ENCODE peak calls at places on chromosomes 2 and 18, in eight cellular contexts. G is spleen; X is left ventricle myocardium inferior; V is CD4-positive, CD25-positive, alpha-beta regulatory T cell; C is lower lobe of right lung; F is H9; R is right atrium auricular region; W is tibial artery. T is an unnamed sample. For H3K27me3 and H3K9me3, the result is how much of the 10 kb centered on the place peaks cover.

GRCh38 chr2:191677091-191677645 is 768 bp upstream of the NABP1 start:
- DNase-seq in F (no peak), V (peak), G (no peak), X (no peak), W (no peak), C (peak), R (peak), T (peak)

GRCh38 chr18:72543362-72544055 is 633 bp downstream of the CBLN2 start:
- DNase-seq in G (no peak), V (no peak), C (no peak), X (no peak), W (no peak), F (peak), R (no peak), T (no peak)

GRCh38 chr2:26495705-26496271 is 17.9 kb upstream of the OTOF start:
- DNase-seq in V (no peak), F (peak), R (no peak), G (peak), X (no peak), C (no peak), W (no peak), T (no peak)

GRCh38 chr2:96119389-96119751 is 3.0 kb upstream of the ADRA2B start:
- DNase-seq in X (peak), V (no peak), R (no peak), F (no peak), W (no peak), G (peak), C (no peak), T (no peak)

GRCh38 chr2:136658201-136658600 is 107.1 kb upstream of the THSD7B start:
- DNase-seq in C (no peak), W (no peak), X (no peak), G (no peak), R (no peak), F (no peak), V (no peak), T (no peak)

GRCh38 chr2:47195149-47195548 is 40.0 kb upstream of the STPG4 start:
- DNase-seq in R (no peak), W (no peak), F (no peak), C (no peak), G (no peak), V (no peak), X (no peak), T (no peak)

GRCh38 chr2:45857848-45858520 is 206.5 kb downstream of the PRKCE start:
- DNase-seq in F (no peak), W (no peak), G (no peak), V (no peak), C (no peak), R (no peak), X (no peak), T (no peak)

GRCh38 chr18:57581301-57581934 is 5.1 kb downstream of the FECH start:
- DNase-seq in V (no peak), C (no peak), X (no peak), G (no peak), F (no peak), R (no peak), W (no peak), T (peak)

GRCh38 chr2:45957533-45958227 is 306.2 kb downstream of the PRKCE start:
- DNase-seq in F (no peak), C (no peak), W (no peak), R (no peak), V (no peak), X (no peak), G (no peak), T (no peak)

GRCh38 chr2:240329116-240329665 is 106.3 kb upstream of the GPC1 start:
- DNase-seq in G (no peak), V (no peak), R (no peak), F (no peak), X (no peak), C (no peak), W (no peak), T (no peak)

GRCh38 chr2:128315122-128315828 is 3.4 kb downstream of the HS6ST1 start:
- DNase-seq in R (peak), W (peak), X (peak), G (no peak), C (peak), F (peak), V (no peak), T (no peak)

GRCh38 chr2:193824474-193824873 is 1629.7 kb upstream of the TMEFF2 start:
- DNase-seq in F (no peak), W (no peak), V (no peak), G (no peak), X (no peak), C (no peak), R (no peak), T (no peak)

GRCh38 chr18:62182220-62182619 is 4.6 kb downstream of the PIGN start:
- DNase-seq in R (no peak), X (no peak), G (no peak), F (no peak), C (no peak), V (no peak), W (no peak), T (no peak)

GRCh38 chr2:60366178-60366577 is 187.3 kb downstream of the BCL11A start:
- DNase-seq in F (peak), C (peak), W (no peak), X (no peak), V (no peak), R (no peak), G (no peak), T (no peak)

GRCh38 chr2:197211881-197212342 is 98.7 kb downstream of the ANKRD44 start:
- DNase-seq in R (no peak), F (no peak), G (no peak), X (no peak), C (no peak), W (no peak), V (no peak), T (no peak)

GRCh38 chr2:38526195-38526594 is 76.5 kb downstream of the HNRNPLL start:
- DNase-seq in R (no peak), G (no peak), X (no peak), W (no peak), C (no peak), V (no peak), F (no peak), T (no peak)

GRCh38 chr2:201349601-201350000 is 7.5 kb downstream of the FLACC1 start:
- DNase-seq in W (no peak), G (no peak), C (no peak), V (no peak), F (no peak), X (no peak), R (no peak), T (no peak)
- H3K27me3 ChIP-seq in W (under half), G (under half), C (under half), V (under half), F (under half), X (under half), R (under half), T (under half)

GRCh38 chr2:172230301-172230700 is 127.6 kb upstream of the DLX2 start:
- DNase-seq in V (no peak), X (no peak), W (no peak), G (no peak), F (no peak), R (no peak), C (no peak), T (no peak)

GRCh38 chr2:172227719-172228118 is 125.0 kb upstream of the DLX2 start:
- DNase-seq in X (no peak), G (no peak), R (no peak), C (no peak), V (no peak), W (no peak), F (no peak), T (no peak)

GRCh38 chr2:172230783-172231446 is 128.2 kb upstream of the DLX2 start:
- DNase-seq in G (no peak), W (no peak), R (no peak), C (no peak), V (no peak), F (peak), X (no peak), T (no peak)

GRCh38 chr2:172228177-172228785 is 125.6 kb upstream of the DLX2 start:
- DNase-seq in G (no peak), V (no peak), W (no peak), F (no peak), C (no peak), R (no peak), X (no peak), T (no peak)

DNA sequence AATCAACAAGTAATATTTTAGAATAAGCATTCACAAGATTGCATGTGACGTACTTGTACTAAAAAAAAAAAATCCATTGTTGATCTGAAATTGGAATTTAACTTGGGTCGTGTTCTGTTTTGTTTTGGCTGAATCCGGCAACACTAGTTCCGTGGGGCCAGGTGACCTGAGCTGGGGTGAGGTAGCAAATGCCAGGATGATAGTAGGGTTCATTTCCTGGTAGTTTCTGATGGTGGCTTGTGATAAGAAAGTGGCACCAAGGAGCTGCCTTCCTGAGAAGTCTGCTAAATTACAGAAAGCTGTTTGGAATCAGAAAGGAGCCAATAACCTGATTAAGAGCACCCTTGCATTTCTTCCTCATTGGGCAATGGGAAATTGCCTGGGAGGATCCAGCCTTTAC is 126.4 kb upstream of the DLX2 start:
- DNase-seq in V (no peak), C (no peak), R (no peak), W (no peak), G (no peak), F (no peak), X (no peak), T (peak)
- H3K27ac ChIP-seq in V (no peak), C (no peak), R (no peak), W (no peak), G (no peak), F (no peak), X (no peak), T (peak)

GRCh38 chr2:31694444-31694843 is 113.7 kb upstream of the SRD5A2 start:
- DNase-seq in X (no peak), V (no peak), R (no peak), W (no peak), F (no peak), G (no peak), C (no peak), T (no peak)
- H3K9me3 ChIP-seq in X (half or more), V (half or more), R (half or more), W (half or more), F (half or more), G (half or more), C (under half), T (under half)

GRCh38 chr2:238972146-238972445 is 124.2 kb downstream of the TWIST2 start:
- DNase-seq in C (no peak), W (peak), G (no peak), R (no peak), X (no peak), F (no peak), V (no peak), T (no peak)

GRCh38 chr2:238974061-238974460 is 126.2 kb downstream of the TWIST2 start:
- DNase-seq in G (no peak), C (no peak), F (no peak), W (no peak), X (no peak), V (no peak), R (no peak), T (no peak)

GRCh38 chr2:238975408-238975807 is 127.5 kb downstream of the TWIST2 start:
- DNase-seq in F (no peak), X (no peak), R (no peak), V (no peak), C (no peak), G (no peak), W (no peak), T (no peak)

GRCh38 chr2:238973038-238973772 is 125.3 kb downstream of the TWIST2 start:
- DNase-seq in R (no peak), F (no peak), G (no peak), X (no peak), C (no peak), W (peak), V (no peak), T (no peak)

GRCh38 chr2:238974510-238975166 is 126.8 kb downstream of the TWIST2 start:
- DNase-seq in X (no peak), W (peak), C (no peak), G (no peak), R (peak), F (peak), V (no peak), T (no peak)
- H3K27me3 ChIP-seq in X (under half), W (under half), C (under half), G (under half), R (under half), F (under half), V (under half), T (under half)

DNA sequence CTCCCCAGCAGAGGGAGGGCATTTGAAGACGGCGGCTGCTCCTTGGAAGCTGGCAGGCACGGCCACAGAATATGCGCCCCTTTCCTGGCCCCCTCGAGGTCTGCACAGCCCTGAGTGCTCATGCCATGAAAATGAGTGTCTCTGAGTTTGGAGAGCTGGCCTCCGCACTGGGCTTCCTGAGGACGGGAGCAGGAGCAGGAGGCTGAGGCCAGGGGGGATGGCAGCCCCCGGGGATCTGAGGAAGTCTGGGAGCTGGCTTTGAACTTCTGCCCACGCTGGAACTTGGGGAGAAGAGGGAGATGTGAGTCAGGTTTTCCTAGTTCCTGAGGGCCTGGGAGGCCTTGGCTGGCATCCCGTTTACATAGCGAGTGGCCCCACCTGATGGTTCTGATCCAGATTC is 47.0 kb downstream of the RRM2 start:
- DNase-seq in R (no peak), G (peak), C (no peak), W (no peak), F (no peak), V (no peak), X (no peak), T (no peak)
- H3K27ac ChIP-seq in R (no peak), G (no peak), C (no peak), W (no peak), F (no peak), V (no peak), X (no peak), T (no peak)

DNA sequence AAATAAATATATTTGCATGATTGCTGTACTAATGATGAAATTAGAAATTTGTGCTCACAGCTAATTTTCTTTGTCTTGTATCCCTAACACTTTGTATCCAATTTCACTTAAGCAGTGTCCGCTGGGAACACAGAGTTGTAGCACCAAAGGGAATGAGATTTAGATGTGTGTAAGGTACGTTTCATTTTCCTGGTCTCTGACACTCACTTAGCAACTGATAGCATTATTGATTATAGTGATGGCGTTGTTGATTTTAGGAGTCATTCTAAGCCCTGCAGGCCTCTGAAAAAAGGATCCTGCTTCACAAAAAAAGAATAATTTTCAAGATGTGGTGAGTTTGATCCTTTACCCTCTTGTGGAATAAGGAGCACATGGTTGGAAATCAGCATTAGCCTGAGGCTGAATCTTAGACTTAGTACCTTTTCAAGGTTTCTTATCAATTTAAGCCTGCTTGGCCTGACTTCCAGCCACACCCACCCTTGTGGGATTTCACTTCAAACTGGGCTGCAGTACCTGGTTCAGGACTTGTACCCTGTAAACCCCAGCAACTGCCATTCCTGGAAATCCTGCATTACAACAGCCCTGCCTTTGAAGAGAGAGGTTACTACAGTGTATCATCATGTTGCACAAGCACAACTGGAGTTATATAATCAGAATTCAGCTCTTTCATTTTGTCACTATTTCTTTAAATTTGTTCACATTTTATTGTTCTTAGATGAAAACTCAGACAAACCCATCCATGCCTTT is 116.2 kb downstream of the RND3 start:
- DNase-seq in C (no peak), X (no peak), W (no peak), G (no peak), R (no peak), F (no peak), V (no peak), T (peak)
- H3K9me3 ChIP-seq in C (under half), X (under half), W (under half), G (under half), R (under half), F (under half), V (under half), T (under half)

DNA sequence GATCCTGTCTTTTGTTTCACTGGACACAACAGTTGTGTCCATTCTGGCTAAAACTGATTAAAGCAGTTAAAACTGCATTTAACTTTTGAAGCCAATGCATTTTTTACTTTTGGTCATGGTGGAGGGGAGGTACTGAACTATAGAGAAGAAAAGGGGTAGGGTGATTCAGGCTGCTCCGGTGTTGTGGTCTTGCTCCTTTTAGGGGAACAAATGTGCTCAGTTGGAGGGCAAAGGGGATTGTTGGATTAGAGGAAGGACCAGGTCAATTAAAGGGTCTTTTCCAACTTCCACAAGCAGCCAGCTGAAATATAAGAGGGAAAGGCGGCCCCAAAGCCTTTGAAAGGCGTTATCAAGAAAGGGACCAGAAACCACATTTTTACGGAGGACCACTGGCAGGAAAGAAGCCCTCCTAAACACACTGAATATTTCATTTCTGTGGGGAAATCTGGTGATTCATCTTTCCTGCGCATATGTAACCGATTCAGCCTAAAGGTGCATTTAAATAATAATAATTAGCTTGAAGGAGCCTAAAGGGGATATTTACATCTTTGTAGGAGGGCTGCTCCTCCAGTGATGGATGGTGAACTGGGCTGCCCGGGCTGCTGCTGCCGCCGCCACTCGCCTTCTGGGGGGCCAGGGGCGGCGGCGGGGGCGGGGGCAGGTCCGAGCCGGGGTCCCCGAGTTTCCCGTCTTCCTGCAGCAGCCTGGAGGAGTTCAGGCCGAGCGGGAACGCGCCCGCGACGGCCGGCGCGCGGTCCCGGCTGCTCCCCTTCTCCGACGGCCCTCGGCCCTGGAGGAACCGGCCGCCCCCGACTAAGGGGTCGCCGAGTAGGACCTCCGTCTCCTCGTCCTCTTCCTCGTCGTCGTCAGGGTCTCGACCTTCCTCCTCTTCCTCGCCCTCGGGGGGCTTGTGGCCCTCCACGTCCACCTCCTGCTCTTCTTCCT is 5.2 kb downstream of the SKOR2 start:
- DNase-seq in W (no peak), G (no peak), X (no peak), C (no peak), F (peak), R (no peak), V (no peak), T (no peak)
- H3K27me3 ChIP-seq in W (under half), G (half or more), X (half or more), C (half or more), F (under half), R (under half), V (under half), T (under half)